ENCODE peak calls at places on chromosomes 2 and 18, in nine cellular contexts. T is fibroblast of lung, D is neural progenitor cell, V is lower lobe of right lung, I is brain microvascular endothelial cell, Q is tibial artery, L is OCI-LY7, R is heart right ventricle, O is upper lobe of left lung. K is an unnamed sample.

GRCh38 chr2:101946372-101946771 is 45.4 kb upstream of the IL1R2 start:
- DNase-seq in T (no peak), D (no peak), V (no peak), I (no peak), Q (no peak), L (no peak), R (no peak), O (no peak), K (no peak)

GRCh38 chr2:12674644-12675328 is 42.0 kb upstream of the TRIB2 start:
- DNase-seq in T (no peak), D (no peak), V (no peak), I (no peak), Q (no peak), L (no peak), R (no peak), O (no peak), K (no peak)

GRCh38 chr2:55062754-55063153 is 12.5 kb upstream of the RTN4 start:
- DNase-seq in T (no peak), D (no peak), V (no peak), I (no peak), Q (no peak), L (no peak), R (no peak), O (no peak), K (no peak)

GRCh38 chr18:69916412-69916811 is 31.3 kb downstream of the CD226 start:
- DNase-seq in T (peak), D (no peak), V (no peak), I (no peak), Q (no peak), L (no peak), R (no peak), O (no peak), K (no peak)

GRCh38 chr2:54422072-54422581 is 34.0 kb upstream of the SPTBN1 start:
- DNase-seq in T (no peak), D (no peak), V (no peak), I (no peak), Q (no peak), L (peak), R (no peak), O (no peak), K (no peak)

GRCh38 chr2:199466704-199467461 is 9.1 kb upstream of the SATB2 start:
- DNase-seq in T (no peak), D (peak), V (no peak), I (no peak), Q (no peak), L (no peak), R (no peak), O (no peak), K (no peak)

GRCh38 chr2:98240796-98241398 is 105.4 kb upstream of the CNGA3 start:
- DNase-seq in T (no peak), D (no peak), V (no peak), I (no peak), Q (no peak), L (no peak), R (no peak), O (no peak), K (no peak)

GRCh38 chr18:9876867-9877654 is 8.7 kb upstream of the TXNDC2 start:
- DNase-seq in T (peak), D (peak), V (no peak), I (peak), Q (peak), L (no peak), R (peak), O (no peak), K (no peak)

GRCh38 chr2:237664151-237664550 is 36.8 kb downstream of the LRRFIP1 start:
- DNase-seq in T (no peak), D (no peak), V (no peak), I (no peak), Q (no peak), L (no peak), R (no peak), O (no peak), K (no peak)

GRCh38 chr2:111975053-111975552 is 76.7 kb downstream of the MERTK start:
- DNase-seq in T (peak), D (no peak), V (no peak), I (peak), Q (peak), L (no peak), R (no peak), O (no peak), K (no peak)

GRCh38 chr2:66577331-66578041 is 142.6 kb downstream of the MEIS1 start:
- DNase-seq in T (no peak), D (peak), V (no peak), I (no peak), Q (no peak), L (no peak), R (no peak), O (no peak), K (no peak)

GRCh38 chr18:10424576-10425314 is 29.7 kb upstream of the APCDD1 start:
- DNase-seq in T (no peak), D (no peak), V (no peak), I (no peak), Q (peak), L (no peak), R (peak), O (no peak), K (no peak)

GRCh38 chr2:106990307-106990706 is 104.3 kb upstream of the ST6GAL2 start:
- DNase-seq in T (peak), D (no peak), V (no peak), I (peak), Q (no peak), L (no peak), R (no peak), O (no peak), K (no peak)

GRCh38 chr2:149363953-149364352 is 33.6 kb downstream of the LYPD6 start:
- DNase-seq in T (peak), D (peak), V (no peak), I (no peak), Q (no peak), L (no peak), R (no peak), O (no peak), K (no peak)

GRCh38 chr2:16662440-16662839 is 3.2 kb downstream of the CYRIA start:
- DNase-seq in T (peak), D (no peak), V (no peak), I (peak), Q (peak), L (no peak), R (no peak), O (peak), K (no peak)

GRCh38 chr2:62662548-62662947 is 43.0 kb upstream of the EHBP1 start:
- DNase-seq in T (no peak), D (no peak), V (no peak), I (no peak), Q (no peak), L (no peak), R (no peak), O (no peak), K (no peak)
- H3K27ac ChIP-seq in T (no peak), D (no peak), V (peak), I (no peak), Q (peak), L (no peak), R (no peak), O (no peak), K (no peak)

DNA sequence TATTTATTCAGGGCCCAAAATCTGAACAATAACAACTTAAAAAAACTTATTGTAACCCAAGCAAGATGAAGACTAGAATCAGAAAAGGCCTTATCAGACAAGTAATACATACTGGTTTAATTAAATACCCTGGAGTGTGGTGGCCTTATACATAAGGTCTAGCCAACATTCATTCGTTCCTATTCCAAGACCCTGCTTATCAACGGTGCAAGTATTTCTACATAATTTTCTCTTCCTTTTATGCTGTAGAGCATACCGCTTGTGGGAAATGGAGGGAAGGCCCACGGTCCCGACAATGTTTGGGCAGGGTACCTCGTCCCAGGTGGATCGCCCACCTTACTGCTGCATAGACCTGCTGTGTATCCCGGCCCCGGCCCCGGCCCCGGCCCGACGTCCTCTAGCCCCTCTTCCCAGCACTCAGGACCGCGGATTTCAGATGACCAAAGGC is 708 bp downstream of the ZNF24 start:
- DNase-seq in T (no peak), D (no peak), V (no peak), I (no peak), Q (no peak), L (no peak), R (no peak), O (no peak), K (no peak)
- H3K27ac ChIP-seq in T (peak), D (no peak), V (peak), I (peak), Q (peak), L (no peak), R (peak), O (peak), K (peak)

GRCh38 chr2:28136557-28136956 is 246.0 kb downstream of the BABAM2 start:
- DNase-seq in T (no peak), D (no peak), V (no peak), I (no peak), Q (no peak), L (no peak), R (no peak), O (no peak), K (no peak)
- H3K27ac ChIP-seq in T (no peak), D (no peak), V (no peak), I (no peak), Q (no peak), L (no peak), R (no peak), O (no peak), K (no peak)

GRCh38 chr2:105437708-105438103 is 38.9 kb upstream of the FHL2 start:
- DNase-seq in T (peak), D (no peak), V (no peak), I (peak), Q (no peak), L (no peak), R (no peak), O (no peak), K (no peak)

GRCh38 chr2:105431367-105432088 is 32.7 kb upstream of the FHL2 start:
- DNase-seq in T (peak), D (no peak), V (no peak), I (no peak), Q (no peak), L (no peak), R (peak), O (no peak), K (no peak)

GRCh38 chr2:105428387-105429018 is 29.7 kb upstream of the FHL2 start:
- DNase-seq in T (no peak), D (no peak), V (no peak), I (no peak), Q (no peak), L (no peak), R (no peak), O (no peak), K (no peak)

GRCh38 chr2:105427485-105427884 is 28.6 kb upstream of the FHL2 start:
- DNase-seq in T (no peak), D (no peak), V (no peak), I (no peak), Q (no peak), L (no peak), R (no peak), O (no peak), K (no peak)

DNA sequence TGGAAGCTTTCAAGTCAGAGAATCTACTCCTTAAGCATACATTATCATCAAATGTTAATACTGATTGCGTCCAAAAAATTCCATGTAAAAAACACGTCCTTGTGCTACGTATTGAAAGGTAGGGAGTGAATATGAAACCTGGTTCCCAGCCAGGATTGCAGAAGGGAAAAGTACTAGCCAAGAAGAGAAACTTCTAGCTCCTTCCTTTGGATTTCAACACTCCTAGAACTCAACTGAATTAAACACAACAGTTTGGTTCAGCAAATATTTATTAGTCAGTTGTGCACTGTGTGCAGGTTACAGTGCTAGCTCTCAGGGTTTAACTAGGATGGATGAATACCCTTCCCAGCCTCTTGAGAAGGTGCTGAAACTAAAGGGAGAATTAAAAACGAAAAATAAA is 33.9 kb upstream of the FHL2 start:
- DNase-seq in T (no peak), D (no peak), V (no peak), I (no peak), Q (no peak), L (no peak), R (no peak), O (no peak), K (no peak)
- H3K27ac ChIP-seq in T (no peak), D (no peak), V (no peak), I (no peak), Q (no peak), L (no peak), R (peak), O (no peak), K (no peak)

DNA sequence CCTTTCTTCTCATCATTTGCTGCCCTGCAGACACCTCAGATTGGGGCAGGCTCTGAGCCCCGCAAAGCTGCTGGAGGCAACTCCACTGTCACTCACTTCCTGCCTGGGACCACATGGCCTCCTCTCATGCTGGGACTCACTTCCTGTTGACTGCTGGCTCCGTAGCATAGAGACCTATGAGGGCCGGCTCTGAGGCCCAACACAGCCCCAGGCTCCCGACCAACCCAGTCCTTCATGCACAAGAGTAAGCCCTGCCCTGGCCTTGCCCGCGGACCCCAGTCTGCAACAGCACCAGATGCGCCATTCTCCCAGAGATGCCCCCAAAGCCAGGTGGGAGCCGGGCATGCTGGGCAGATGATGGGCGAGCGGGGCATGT is 55.7 kb downstream of the DNMT3A start:
- DNase-seq in T (no peak), D (no peak), V (peak), I (peak), Q (no peak), L (peak), R (no peak), O (peak), K (no peak)
- H3K27ac ChIP-seq in T (no peak), D (no peak), V (peak), I (no peak), Q (no peak), L (no peak), R (peak), O (peak), K (peak)

DNA sequence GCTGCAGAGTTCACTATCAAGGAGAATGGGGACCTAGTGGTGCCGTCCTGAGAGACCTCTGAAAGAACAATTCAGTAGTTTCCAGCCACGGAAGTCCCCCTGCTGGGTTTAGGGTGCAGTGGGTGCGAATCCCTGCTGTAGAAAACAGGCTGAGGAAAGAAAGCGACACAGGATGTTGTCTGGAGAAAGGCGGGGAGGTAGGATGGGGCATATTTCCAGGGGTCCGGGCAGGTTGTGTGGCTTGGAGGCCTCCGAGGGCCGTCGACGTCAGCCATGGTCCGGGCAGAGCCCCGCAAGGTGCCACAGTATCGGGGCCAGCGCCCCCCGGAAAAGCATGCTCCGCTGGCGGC is 807 bp upstream of the CREB1 start:
- DNase-seq in T (peak), D (no peak), V (no peak), I (no peak), Q (no peak), L (peak), R (peak), O (peak), K (no peak)
- H3K27ac ChIP-seq in T (peak), D (no peak), V (peak), I (peak), Q (peak), L (peak), R (peak), O (peak), K (peak)

DNA sequence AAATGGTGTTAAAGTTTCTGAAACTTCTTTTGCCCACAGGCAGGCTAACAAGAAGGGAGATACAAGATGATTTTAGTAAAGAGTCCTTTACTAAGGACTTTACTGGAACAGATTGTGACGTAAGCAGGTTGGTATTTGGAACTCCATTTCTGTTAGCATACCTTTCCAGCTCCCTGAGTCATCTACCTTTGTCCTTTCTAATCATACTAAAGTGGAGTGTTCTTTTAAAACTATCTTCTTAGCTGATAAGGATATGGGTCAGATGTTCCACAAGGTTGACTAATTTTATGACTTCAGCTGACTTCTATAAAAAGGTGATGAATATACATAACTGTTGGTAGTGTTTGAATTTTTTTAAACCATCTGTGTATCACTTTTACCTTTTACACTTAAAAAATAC is 21.1 kb downstream of the UGP2 start:
- DNase-seq in T (peak), D (no peak), V (no peak), I (no peak), Q (no peak), L (no peak), R (no peak), O (no peak), K (no peak)
- H3K27ac ChIP-seq in T (no peak), D (no peak), V (peak), I (no peak), Q (no peak), L (no peak), R (peak), O (peak), K (no peak)

GRCh38 chr2:229921101-229921891 is 513 bp downstream of the TRIP12 start:
- DNase-seq in T (peak), D (peak), V (peak), I (peak), Q (peak), L (peak), R (peak), O (peak), K (peak)
- H3K27ac ChIP-seq in T (peak), D (peak), V (peak), I (peak), Q (peak), L (peak), R (peak), O (peak), K (peak)

DNA sequence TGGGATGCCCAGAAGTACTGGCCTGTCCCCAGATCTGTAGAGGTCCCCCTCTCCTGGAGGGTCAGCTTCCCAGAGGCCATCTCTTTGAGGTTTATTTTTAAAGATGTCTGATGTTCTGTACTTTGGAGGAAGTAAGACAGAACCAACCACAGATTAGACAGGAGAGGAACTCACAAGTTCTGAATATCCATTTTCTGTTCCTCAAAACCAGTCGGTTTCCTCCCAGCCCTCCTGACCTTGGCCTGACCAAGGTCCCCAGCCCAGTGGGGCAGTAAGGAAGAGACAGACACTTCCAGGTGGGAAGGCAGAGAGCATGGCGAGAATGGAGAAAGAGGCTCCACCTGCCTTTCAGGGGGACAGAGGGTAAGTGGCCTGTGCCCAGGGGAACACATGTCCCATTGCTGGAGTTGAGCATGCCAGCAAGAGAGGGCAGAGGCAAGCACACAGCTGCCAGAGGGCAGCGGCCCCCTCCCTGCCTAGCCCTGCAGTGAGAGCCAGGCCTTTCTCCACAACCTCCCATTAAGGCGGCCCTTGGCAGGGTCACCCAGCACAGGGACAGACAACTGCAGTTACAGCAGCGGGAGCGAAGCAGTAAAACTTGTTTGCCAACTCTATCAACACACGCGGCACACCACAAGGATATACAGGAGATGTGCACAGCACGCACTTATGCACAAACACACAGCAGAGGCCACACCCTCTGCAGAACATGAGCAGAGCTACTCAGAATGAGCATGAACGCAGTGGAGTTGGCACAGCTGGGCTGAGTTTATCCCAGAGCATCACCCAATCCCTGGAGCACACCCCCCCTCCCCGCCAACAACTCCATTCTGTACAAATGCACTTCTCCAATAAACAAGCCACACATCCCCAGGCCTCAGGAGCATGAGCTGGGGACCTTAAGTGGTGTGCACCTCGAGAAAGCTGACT is 18.5 kb upstream of the SEMA4C start:
- DNase-seq in T (no peak), D (no peak), V (peak), I (no peak), Q (peak), L (no peak), R (no peak), O (peak), K (peak)
- H3K27ac ChIP-seq in T (no peak), D (no peak), V (peak), I (no peak), Q (peak), L (no peak), R (peak), O (no peak), K (peak)

K was measured in substantia nigra.